ENCODE peak calls at places on chromosome 15, in seven cellular contexts. One of them, this sample, is unnamed.

GRCh38 chr15:47027322-47027946 is 689.9 kb upstream of the SEMA6D start:
- DNase-seq in HFFc6: no peak
- DNase-seq in SK-N-SH: peak; percentile 5
- DNase-seq in endothelial cell: no peak
- DNase-seq in fibroblast of the aortic adventitia: no peak
- DNase-seq in tibial artery: no peak
- DNase-seq in spleen: no peak
- DNase-seq in this sample: no peak

GRCh38 chr15:57747206-57747605 is 40.7 kb downstream of the POLR2M start:
- DNase-seq in HFFc6: no peak
- DNase-seq in SK-N-SH: no peak
- DNase-seq in endothelial cell: no peak
- DNase-seq in fibroblast of the aortic adventitia: peak; percentile 56
- DNase-seq in tibial artery: no peak
- DNase-seq in spleen: no peak
- DNase-seq in this sample: no peak

GRCh38 chr15:67456677-67457529 is 64.0 kb upstream of the C15orf61 start:
- DNase-seq in HFFc6: peak; percentile 55
- DNase-seq in SK-N-SH: peak; percentile 77
- DNase-seq in endothelial cell: peak; percentile 85
- DNase-seq in fibroblast of the aortic adventitia: peak; percentile 61
- DNase-seq in tibial artery: peak; percentile 80
- DNase-seq in spleen: peak; percentile 94
- DNase-seq in this sample: peak; percentile 48

GRCh38 chr15:26102365-26102764 is 239.2 kb upstream of the ATP10A start:
- DNase-seq in HFFc6: no peak
- DNase-seq in SK-N-SH: no peak
- DNase-seq in endothelial cell: no peak
- DNase-seq in fibroblast of the aortic adventitia: no peak
- DNase-seq in tibial artery: no peak
- DNase-seq in spleen: no peak
- DNase-seq in this sample: no peak

GRCh38 chr15:95848126-95848525 is 482.4 kb upstream of the NR2F2 start:
- DNase-seq in HFFc6: no peak
- DNase-seq in SK-N-SH: no peak
- DNase-seq in endothelial cell: no peak
- DNase-seq in fibroblast of the aortic adventitia: no peak
- DNase-seq in tibial artery: no peak
- DNase-seq in spleen: no peak
- DNase-seq in this sample: no peak

GRCh38 chr15:40424483-40425115 is 16.2 kb upstream of the BAHD1 start:
- DNase-seq in HFFc6: no peak
- DNase-seq in SK-N-SH: no peak
- DNase-seq in endothelial cell: no peak
- DNase-seq in fibroblast of the aortic adventitia: no peak
- DNase-seq in tibial artery: no peak
- DNase-seq in spleen: no peak
- DNase-seq in this sample: no peak

GRCh38 chr15:68821898-68822380 is 1.2 kb upstream of the ANP32A start:
- DNase-seq in HFFc6: no peak
- DNase-seq in SK-N-SH: no peak
- DNase-seq in endothelial cell: no peak
- DNase-seq in fibroblast of the aortic adventitia: peak; percentile 10
- DNase-seq in tibial artery: no peak
- DNase-seq in spleen: no peak
- DNase-seq in this sample: no peak

GRCh38 chr15:101559938-101560337 is 70.4 kb upstream of the PCSK6 start:
- DNase-seq in HFFc6: no peak
- DNase-seq in SK-N-SH: no peak
- DNase-seq in endothelial cell: no peak
- DNase-seq in fibroblast of the aortic adventitia: no peak
- DNase-seq in tibial artery: no peak
- DNase-seq in spleen: no peak
- DNase-seq in this sample: no peak

GRCh38 chr15:87348746-87349145 is 907.8 kb downstream of the NTRK3 start:
- DNase-seq in HFFc6: peak; percentile 65
- DNase-seq in SK-N-SH: no peak
- DNase-seq in endothelial cell: no peak
- DNase-seq in fibroblast of the aortic adventitia: peak; percentile 62
- DNase-seq in tibial artery: no peak
- DNase-seq in spleen: no peak
- DNase-seq in this sample: no peak

GRCh38 chr15:50252556-50252955 is 13.0 kb downstream of the HDC start:
- DNase-seq in HFFc6: no peak
- DNase-seq in SK-N-SH: no peak
- DNase-seq in endothelial cell: no peak
- DNase-seq in fibroblast of the aortic adventitia: no peak
- DNase-seq in tibial artery: no peak
- DNase-seq in spleen: no peak
- DNase-seq in this sample: no peak

GRCh38 chr15:90009301-90010063 is 8.4 kb downstream of the ZNF710 start:
- DNase-seq in HFFc6: no peak
- DNase-seq in SK-N-SH: no peak
- DNase-seq in endothelial cell: no peak
- DNase-seq in fibroblast of the aortic adventitia: no peak
- DNase-seq in tibial artery: no peak
- DNase-seq in spleen: peak; percentile 83
- DNase-seq in this sample: no peak

GRCh38 chr15:99009741-99010370 is 2.3 kb upstream of the PGPEP1L start:
- DNase-seq in HFFc6: no peak
- DNase-seq in SK-N-SH: no peak
- DNase-seq in endothelial cell: no peak
- DNase-seq in fibroblast of the aortic adventitia: no peak
- DNase-seq in tibial artery: no peak
- DNase-seq in spleen: no peak
- DNase-seq in this sample: no peak

GRCh38 chr15:42143866-42144625 is 12.4 kb downstream of the PLA2G4F start:
- DNase-seq in HFFc6: no peak
- DNase-seq in SK-N-SH: no peak
- DNase-seq in endothelial cell: no peak
- DNase-seq in fibroblast of the aortic adventitia: no peak
- DNase-seq in tibial artery: peak; percentile 55
- DNase-seq in spleen: peak; percentile 56
- DNase-seq in this sample: no peak

GRCh38 chr15:52114656-52115055 is 2.1 kb upstream of the BCL2L10 start:
- DNase-seq in HFFc6: no peak
- DNase-seq in SK-N-SH: no peak
- DNase-seq in endothelial cell: no peak
- DNase-seq in fibroblast of the aortic adventitia: peak; percentile 25
- DNase-seq in tibial artery: no peak
- DNase-seq in spleen: no peak
- DNase-seq in this sample: no peak

GRCh38 chr15:80076321-80077318 is 17.1 kb downstream of the ZFAND6 start:
- DNase-seq in HFFc6: no peak
- DNase-seq in SK-N-SH: no peak
- DNase-seq in endothelial cell: no peak
- DNase-seq in fibroblast of the aortic adventitia: no peak
- DNase-seq in tibial artery: no peak
- DNase-seq in spleen: no peak
- DNase-seq in this sample: no peak

GRCh38 chr15:31306426-31307269 is 20.0 kb upstream of the KLF13 start:
- DNase-seq in HFFc6: no peak
- DNase-seq in SK-N-SH: no peak
- DNase-seq in endothelial cell: peak; percentile 27
- DNase-seq in fibroblast of the aortic adventitia: no peak
- DNase-seq in tibial artery: peak; percentile 55
- DNase-seq in spleen: no peak
- DNase-seq in this sample: no peak

GRCh38 chr15:45606841-45607240 is 19.7 kb downstream of the BLOC1S6 start:
- DNase-seq in HFFc6: no peak
- DNase-seq in SK-N-SH: no peak
- DNase-seq in endothelial cell: no peak
- DNase-seq in fibroblast of the aortic adventitia: no peak
- DNase-seq in tibial artery: no peak
- DNase-seq in spleen: no peak
- DNase-seq in this sample: no peak

GRCh38 chr15:45612790-45613415 is 21.9 kb upstream of the SQOR start:
- DNase-seq in HFFc6: peak; percentile 48
- DNase-seq in SK-N-SH: no peak
- DNase-seq in endothelial cell: no peak
- DNase-seq in fibroblast of the aortic adventitia: peak; percentile 39
- DNase-seq in tibial artery: no peak
- DNase-seq in spleen: no peak
- DNase-seq in this sample: no peak

GRCh38 chr15:45606413-45606812 is 19.2 kb downstream of the BLOC1S6 start:
- DNase-seq in HFFc6: no peak
- DNase-seq in SK-N-SH: no peak
- DNase-seq in endothelial cell: no peak
- DNase-seq in fibroblast of the aortic adventitia: no peak
- DNase-seq in tibial artery: no peak
- DNase-seq in spleen: no peak
- DNase-seq in this sample: no peak

GRCh38 chr15:45616901-45617323 is 17.9 kb upstream of the SQOR start:
- DNase-seq in HFFc6: no peak
- DNase-seq in SK-N-SH: no peak
- DNase-seq in endothelial cell: no peak
- DNase-seq in fibroblast of the aortic adventitia: no peak
- DNase-seq in tibial artery: no peak
- DNase-seq in spleen: no peak
- DNase-seq in this sample: no peak

DNA sequence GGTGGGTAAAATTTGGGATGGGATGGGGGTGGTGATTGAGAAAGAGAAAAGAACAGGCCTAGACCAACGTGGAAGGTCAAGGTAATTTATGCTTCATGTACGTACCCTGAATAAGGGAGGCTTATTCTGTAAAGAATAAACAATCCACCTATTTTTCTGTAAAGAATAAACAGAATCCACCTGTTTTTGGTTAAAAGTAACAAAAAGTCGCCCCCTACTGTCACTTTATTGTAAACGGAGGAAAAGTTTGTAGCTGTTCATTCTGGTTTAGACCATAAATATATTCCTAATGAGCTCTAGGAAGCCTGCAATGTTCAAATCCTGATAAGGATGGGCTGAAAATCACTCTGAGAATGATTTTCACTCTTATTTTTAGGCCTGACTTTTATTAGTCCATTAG is 23.5 kb upstream of the SQOR start:
- DNase-seq in HFFc6: peak; percentile 33
- DNase-seq in SK-N-SH: peak; percentile 32
- DNase-seq in endothelial cell: no peak
- DNase-seq in fibroblast of the aortic adventitia: peak; percentile 43
- DNase-seq in tibial artery: no peak
- DNase-seq in spleen: no peak
- DNase-seq in this sample: no peak
- TF ChIP-seq CTCF in HFFc6: peak; percentile 81
- TF ChIP-seq CTCF in SK-N-SH: peak; percentile 71
- TF ChIP-seq CTCF in endothelial cell: peak; percentile 68
- TF ChIP-seq CTCF in fibroblast of the aortic adventitia: peak; percentile 48
- TF ChIP-seq CTCF in tibial artery: no peak
- TF ChIP-seq CTCF in spleen: no peak
- TF ChIP-seq CTCF in this sample: peak; percentile 41

GRCh38 chr15:65551183-65551582 is 20.9 kb downstream of the HACD3 start:
- DNase-seq in HFFc6: no peak
- DNase-seq in SK-N-SH: no peak
- DNase-seq in endothelial cell: no peak
- DNase-seq in fibroblast of the aortic adventitia: no peak
- DNase-seq in tibial artery: no peak
- DNase-seq in spleen: no peak
- DNase-seq in this sample: no peak

GRCh38 chr15:65553691-65554090 is 23.4 kb downstream of the HACD3 start:
- DNase-seq in HFFc6: no peak
- DNase-seq in SK-N-SH: no peak
- DNase-seq in endothelial cell: no peak
- DNase-seq in fibroblast of the aortic adventitia: no peak
- DNase-seq in tibial artery: no peak
- DNase-seq in spleen: no peak
- DNase-seq in this sample: no peak

GRCh38 chr15:65550681-65551098 is 20.4 kb downstream of the HACD3 start:
- DNase-seq in HFFc6: peak; percentile 1
- DNase-seq in SK-N-SH: no peak
- DNase-seq in endothelial cell: no peak
- DNase-seq in fibroblast of the aortic adventitia: peak; percentile 23
- DNase-seq in tibial artery: no peak
- DNase-seq in spleen: no peak
- DNase-seq in this sample: no peak

GRCh38 chr15:65547841-65548240 is 17.6 kb downstream of the HACD3 start:
- DNase-seq in HFFc6: no peak
- DNase-seq in SK-N-SH: no peak
- DNase-seq in endothelial cell: no peak
- DNase-seq in fibroblast of the aortic adventitia: no peak
- DNase-seq in tibial artery: no peak
- DNase-seq in spleen: no peak
- DNase-seq in this sample: no peak
- TF ChIP-seq CTCF in HFFc6: no peak
- TF ChIP-seq CTCF in SK-N-SH: no peak
- TF ChIP-seq CTCF in endothelial cell: no peak
- TF ChIP-seq CTCF in fibroblast of the aortic adventitia: no peak
- TF ChIP-seq CTCF in tibial artery: no peak
- TF ChIP-seq CTCF in spleen: no peak
- TF ChIP-seq CTCF in this sample: no peak

DNA sequence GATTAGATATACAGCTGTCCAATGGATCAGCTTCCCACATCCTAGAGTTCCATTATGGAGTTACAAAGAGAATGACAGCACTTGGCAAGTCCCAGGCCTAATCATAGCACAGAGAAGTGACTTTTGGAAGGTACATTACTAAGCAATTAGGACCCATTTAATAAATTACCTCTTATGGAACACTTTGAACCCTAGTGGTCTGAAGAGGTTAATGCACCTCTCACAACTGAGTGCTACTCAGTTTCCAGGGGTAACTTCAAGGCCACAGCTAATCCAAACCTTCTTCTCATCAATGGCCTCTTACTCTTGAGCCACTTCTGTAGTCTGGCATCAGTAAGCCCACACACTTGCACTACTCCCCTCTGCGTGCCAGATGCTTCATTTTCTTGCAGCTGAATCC is 34.9 kb upstream of the MEIS2 start:
- DNase-seq in HFFc6: no peak
- DNase-seq in SK-N-SH: no peak
- DNase-seq in endothelial cell: no peak
- DNase-seq in fibroblast of the aortic adventitia: no peak
- DNase-seq in tibial artery: no peak
- DNase-seq in spleen: no peak
- DNase-seq in this sample: no peak
- TF ChIP-seq CTCF in HFFc6: no peak
- TF ChIP-seq CTCF in SK-N-SH: peak; percentile 22
- TF ChIP-seq CTCF in endothelial cell: peak; percentile 66
- TF ChIP-seq CTCF in fibroblast of the aortic adventitia: peak; percentile 51
- TF ChIP-seq CTCF in tibial artery: peak; percentile 19
- TF ChIP-seq CTCF in spleen: no peak
- TF ChIP-seq CTCF in this sample: peak; percentile 9

GRCh38 chr15:91318976-91319714 is 219.1 kb downstream of the SV2B start:
- DNase-seq in HFFc6: no peak
- DNase-seq in SK-N-SH: no peak
- DNase-seq in endothelial cell: no peak
- DNase-seq in fibroblast of the aortic adventitia: no peak
- DNase-seq in tibial artery: no peak
- DNase-seq in spleen: no peak
- DNase-seq in this sample: no peak

GRCh38 chr15:91311986-91312385 is 211.9 kb downstream of the SV2B start:
- DNase-seq in HFFc6: no peak
- DNase-seq in SK-N-SH: no peak
- DNase-seq in endothelial cell: peak; percentile 7
- DNase-seq in fibroblast of the aortic adventitia: no peak
- DNase-seq in tibial artery: no peak
- DNase-seq in spleen: no peak
- DNase-seq in this sample: no peak

GRCh38 chr15:91319715-91320059 is 219.6 kb downstream of the SV2B start:
- DNase-seq in HFFc6: no peak
- DNase-seq in SK-N-SH: no peak
- DNase-seq in endothelial cell: no peak
- DNase-seq in fibroblast of the aortic adventitia: no peak
- DNase-seq in tibial artery: no peak
- DNase-seq in spleen: no peak
- DNase-seq in this sample: no peak

GRCh38 chr15:91320106-91320505 is 220.0 kb downstream of the SV2B start:
- DNase-seq in HFFc6: no peak
- DNase-seq in SK-N-SH: no peak
- DNase-seq in endothelial cell: no peak
- DNase-seq in fibroblast of the aortic adventitia: no peak
- DNase-seq in tibial artery: no peak
- DNase-seq in spleen: no peak
- DNase-seq in this sample: no peak

GRCh38 chr15:91316123-91316522 is 216.1 kb downstream of the SV2B start:
- DNase-seq in HFFc6: no peak
- DNase-seq in SK-N-SH: no peak
- DNase-seq in endothelial cell: no peak
- DNase-seq in fibroblast of the aortic adventitia: no peak
- DNase-seq in tibial artery: no peak
- DNase-seq in spleen: no peak
- DNase-seq in this sample: no peak
- TF ChIP-seq CTCF in HFFc6: no peak
- TF ChIP-seq CTCF in SK-N-SH: no peak
- TF ChIP-seq CTCF in endothelial cell: no peak
- TF ChIP-seq CTCF in fibroblast of the aortic adventitia: no peak
- TF ChIP-seq CTCF in tibial artery: no peak
- TF ChIP-seq CTCF in spleen: no peak
- TF ChIP-seq CTCF in this sample: no peak

This sample was measured in D721Med.